ENCODE peak calls at places on chromosomes 16 and 17, in five cellular contexts. A is HepG2; U is stimulated activated CD4-positive, alpha-beta T cell treated with anti-CD3 and anti-CD28 coated beads, TNF-alpha, amount 100 ng/mL, for 1 hour; X is NK-92 treated with Interleukin-12 subunit alpha and Interleukin-12 subunit beta, amount 100 ng/mL, for 24 hours; T is AG08396. W is an unnamed sample.

GRCh38 chr16:117381-118365 is 20.8 kb downstream of the NPRL3 start:
- DNase-seq in U (peak), T (peak), A (peak), X (peak), W (peak)

GRCh38 chr17:30323262-30323894 is 10.5 kb downstream of the TMIGD1 start:
- DNase-seq in A (no peak), T (no peak), U (no peak), X (no peak), W (peak)

GRCh38 chr16:81511371-81511770 is 66.8 kb downstream of the CMIP start:
- DNase-seq in X (no peak), T (no peak), A (peak), U (no peak), W (no peak)

GRCh38 chr16:2855536-2855935 is 2.4 kb downstream of the PRSS22 start:
- DNase-seq in A (no peak), X (no peak), T (no peak), U (no peak), W (no peak)

GRCh38 chr17:49157784-49158183 is 25.2 kb downstream of the B4GALNT2 start:
- DNase-seq in X (no peak), T (no peak), A (no peak), U (no peak), W (no peak)

GRCh38 chr16:47204736-47205499 is 61.2 kb upstream of the NETO2 start:
- DNase-seq in T (no peak), U (no peak), X (no peak), A (no peak), W (no peak)

GRCh38 chr17:4566785-4567184 is 6.4 kb upstream of the GGT6 start:
- DNase-seq in U (no peak), A (peak), T (peak), X (no peak), W (peak)

GRCh38 chr16:49056546-49056945 is 225.1 kb downstream of the CBLN1 start:
- DNase-seq in U (no peak), T (no peak), X (no peak), A (no peak), W (no peak)

GRCh38 chr17:16486373-16487250 is 5.4 kb downstream of the LRRC75A start:
- DNase-seq in U (no peak), T (peak), A (no peak), X (no peak), W (peak)

GRCh38 chr17:65794572-65794971 is 233.1 kb upstream of the AXIN2 start:
- DNase-seq in A (peak), U (no peak), X (no peak), T (peak), W (peak)

GRCh38 chr16:78799429-78799828 is 700.0 kb downstream of the WWOX start:
- DNase-seq in A (no peak), U (no peak), X (no peak), T (no peak), W (no peak)

GRCh38 chr16:84281077-84281476 is 13.6 kb upstream of the WFDC1 start:
- DNase-seq in X (no peak), A (no peak), U (no peak), T (no peak), W (no peak)

GRCh38 chr17:20935740-20936139 is 107.1 kb downstream of the USP22 start:
- DNase-seq in T (peak), A (no peak), U (no peak), X (no peak), W (peak)

GRCh38 chr17:78355045-78355641 is 4.7 kb downstream of the SOCS3 start:
- DNase-seq in U (no peak), A (peak), X (no peak), T (no peak), W (no peak)

GRCh38 chr17:6279659-6280058 is 155.3 kb downstream of the AIPL1 start:
- DNase-seq in X (no peak), A (peak), U (no peak), T (no peak), W (peak)

GRCh38 chr16:51326131-51326856 is 175.2 kb upstream of the SALL1 start:
- DNase-seq in T (peak), U (no peak), A (no peak), X (no peak), W (no peak)

W was measured in LoVo.